ENCODE peak calls at places on chromosome 9, in eight cellular contexts. One of them, this sample, is unnamed.

GRCh38 chr9:98515506-98516204 is 193.1 kb downstream of the GABBR2 start:
- DNase-seq in IMR-90: no peak
- DNase-seq in left ventricle myocardium inferior: no peak
- DNase-seq in fibroblast of pulmonary artery: no peak
- DNase-seq in amygdala: no peak
- DNase-seq in A549: no peak
- DNase-seq in endothelial cell: no peak
- DNase-seq in HEK293T: no peak
- DNase-seq in this sample: no peak

GRCh38 chr9:115022760-115023434 is 92.5 kb upstream of the TNFSF8 start:
- DNase-seq in HEK293T: no peak
- DNase-seq in fibroblast of pulmonary artery: peak
- DNase-seq in amygdala: no peak
- DNase-seq in A549: no peak
- DNase-seq in endothelial cell: no peak
- DNase-seq in left ventricle myocardium inferior: no peak
- DNase-seq in IMR-90: peak
- DNase-seq in this sample: no peak

GRCh38 chr9:12469084-12469483 is 224.1 kb upstream of the TYRP1 start:
- DNase-seq in fibroblast of pulmonary artery: peak
- DNase-seq in HEK293T: no peak
- DNase-seq in left ventricle myocardium inferior: no peak
- DNase-seq in IMR-90: no peak
- DNase-seq in A549: peak
- DNase-seq in amygdala: no peak
- DNase-seq in endothelial cell: no peak
- DNase-seq in this sample: no peak

GRCh38 chr9:93958121-93958874 is 3.1 kb upstream of the BARX1 start:
- DNase-seq in HEK293T: no peak
- DNase-seq in left ventricle myocardium inferior: no peak
- DNase-seq in IMR-90: no peak
- DNase-seq in A549: no peak
- DNase-seq in endothelial cell: no peak
- DNase-seq in amygdala: no peak
- DNase-seq in fibroblast of pulmonary artery: no peak
- DNase-seq in this sample: no peak

GRCh38 chr9:95581900-95582299 is 65.1 kb upstream of the PTCH1 start:
- DNase-seq in amygdala: no peak
- DNase-seq in A549: no peak
- DNase-seq in endothelial cell: no peak
- DNase-seq in HEK293T: no peak
- DNase-seq in IMR-90: no peak
- DNase-seq in fibroblast of pulmonary artery: no peak
- DNase-seq in left ventricle myocardium inferior: no peak
- DNase-seq in this sample: no peak

GRCh38 chr9:19828586-19828985 is 39.7 kb upstream of the SLC24A2 start:
- DNase-seq in endothelial cell: no peak
- DNase-seq in fibroblast of pulmonary artery: no peak
- DNase-seq in IMR-90: no peak
- DNase-seq in left ventricle myocardium inferior: no peak
- DNase-seq in A549: no peak
- DNase-seq in HEK293T: no peak
- DNase-seq in amygdala: peak
- DNase-seq in this sample: no peak

GRCh38 chr9:1005043-1005667 is 28.7 kb downstream of the DMRT3 start:
- DNase-seq in IMR-90: peak
- DNase-seq in fibroblast of pulmonary artery: peak
- DNase-seq in HEK293T: no peak
- DNase-seq in endothelial cell: peak
- DNase-seq in amygdala: no peak
- DNase-seq in left ventricle myocardium inferior: no peak
- DNase-seq in A549: peak
- DNase-seq in this sample: no peak

GRCh38 chr9:98323051-98323830 is 67.8 kb upstream of the TBC1D2 start:
- DNase-seq in left ventricle myocardium inferior: no peak
- DNase-seq in endothelial cell: no peak
- DNase-seq in fibroblast of pulmonary artery: no peak
- DNase-seq in IMR-90: no peak
- DNase-seq in A549: no peak
- DNase-seq in amygdala: no peak
- DNase-seq in HEK293T: no peak
- DNase-seq in this sample: peak

GRCh38 chr9:138037140-138037539 is 159.6 kb downstream of the CACNA1B start:
- DNase-seq in HEK293T: no peak
- DNase-seq in IMR-90: no peak
- DNase-seq in fibroblast of pulmonary artery: no peak
- DNase-seq in amygdala: no peak
- DNase-seq in A549: no peak
- DNase-seq in endothelial cell: no peak
- DNase-seq in left ventricle myocardium inferior: no peak
- DNase-seq in this sample: no peak